ENCODE peak calls at places on chromosomes 13 and 19, in seven cellular contexts. One of them, this sample, is unnamed. For H3K36me3, the result is how much of the 10 kb centered on the place peaks cover.

GRCh38 chr19:17450264-17451075 is 2.0 kb upstream of the TMEM221 start:
- DNase-seq in endodermal cell: no peak
- DNase-seq in adrenal gland: no peak
- DNase-seq in ovary: no peak
- DNase-seq in fibroblast of lung: no peak
- DNase-seq in colonic mucosa: no peak
- DNase-seq in cardiac muscle cell: no peak
- DNase-seq in this sample: no peak

GRCh38 chr13:58085819-58086218 is 454.3 kb downstream of the PCDH17 start:
- DNase-seq in endodermal cell: no peak
- DNase-seq in adrenal gland: no peak
- DNase-seq in ovary: no peak
- DNase-seq in fibroblast of lung: peak
- DNase-seq in colonic mucosa: no peak
- DNase-seq in cardiac muscle cell: no peak
- DNase-seq in this sample: no peak

GRCh38 chr13:106597190-106597589 is 29.3 kb upstream of the ARGLU1 start:
- DNase-seq in endodermal cell: no peak
- DNase-seq in adrenal gland: no peak
- DNase-seq in ovary: no peak
- DNase-seq in fibroblast of lung: no peak
- DNase-seq in colonic mucosa: no peak
- DNase-seq in cardiac muscle cell: no peak
- DNase-seq in this sample: no peak

GRCh38 chr13:53250272-53250875 is 221.8 kb downstream of the OLFM4 start:
- DNase-seq in endodermal cell: no peak
- DNase-seq in adrenal gland: peak
- DNase-seq in ovary: no peak
- DNase-seq in fibroblast of lung: peak
- DNase-seq in colonic mucosa: peak
- DNase-seq in cardiac muscle cell: peak
- DNase-seq in this sample: peak

GRCh38 chr13:97535619-97536018 is 101.7 kb downstream of the RAP2A start:
- DNase-seq in endodermal cell: no peak
- DNase-seq in adrenal gland: no peak
- DNase-seq in ovary: no peak
- DNase-seq in fibroblast of lung: peak
- DNase-seq in colonic mucosa: no peak
- DNase-seq in cardiac muscle cell: no peak
- DNase-seq in this sample: no peak

GRCh38 chr13:113990321-113990837 is 16.5 kb upstream of the C13orf46 start:
- DNase-seq in endodermal cell: no peak
- DNase-seq in adrenal gland: no peak
- DNase-seq in ovary: no peak
- DNase-seq in fibroblast of lung: no peak
- DNase-seq in colonic mucosa: no peak
- DNase-seq in cardiac muscle cell: no peak
- DNase-seq in this sample: no peak

GRCh38 chr13:84831666-84832657 is 949.7 kb upstream of the SLITRK1 start:
- DNase-seq in endodermal cell: peak
- DNase-seq in adrenal gland: no peak
- DNase-seq in ovary: peak
- DNase-seq in fibroblast of lung: no peak
- DNase-seq in colonic mucosa: no peak
- DNase-seq in cardiac muscle cell: no peak
- DNase-seq in this sample: no peak

GRCh38 chr19:7763696-7764095 is 653 bp downstream of the CLEC4M start:
- DNase-seq in endodermal cell: no peak
- DNase-seq in adrenal gland: no peak
- DNase-seq in ovary: no peak
- DNase-seq in fibroblast of lung: no peak
- DNase-seq in colonic mucosa: no peak
- DNase-seq in cardiac muscle cell: no peak
- DNase-seq in this sample: no peak

GRCh38 chr19:15702590-15702930 is 25.3 kb upstream of the OR10H2 start:
- DNase-seq in endodermal cell: no peak
- DNase-seq in adrenal gland: peak
- DNase-seq in ovary: peak
- DNase-seq in fibroblast of lung: no peak
- DNase-seq in colonic mucosa: peak
- DNase-seq in cardiac muscle cell: no peak
- DNase-seq in this sample: no peak

GRCh38 chr13:32125221-32125621 is 93.6 kb downstream of the FRY start:
- DNase-seq in endodermal cell: no peak
- DNase-seq in adrenal gland: no peak
- DNase-seq in ovary: no peak
- DNase-seq in fibroblast of lung: peak
- DNase-seq in colonic mucosa: no peak
- DNase-seq in cardiac muscle cell: no peak
- DNase-seq in this sample: no peak

GRCh38 chr13:93963266-93964131 is 516.0 kb downstream of the DCT start:
- DNase-seq in endodermal cell: no peak
- DNase-seq in adrenal gland: no peak
- DNase-seq in ovary: no peak
- DNase-seq in fibroblast of lung: peak
- DNase-seq in colonic mucosa: no peak
- DNase-seq in cardiac muscle cell: no peak
- DNase-seq in this sample: no peak

GRCh38 chr19:281156-281853 is 9.9 kb downstream of the PLPP2 start:
- DNase-seq in endodermal cell: no peak
- DNase-seq in adrenal gland: no peak
- DNase-seq in ovary: no peak
- DNase-seq in fibroblast of lung: no peak
- DNase-seq in colonic mucosa: no peak
- DNase-seq in cardiac muscle cell: no peak
- DNase-seq in this sample: no peak

GRCh38 chr13:33193428-33193974 is 92.1 kb downstream of the STARD13 start:
- DNase-seq in endodermal cell: peak
- DNase-seq in adrenal gland: no peak
- DNase-seq in ovary: no peak
- DNase-seq in fibroblast of lung: peak
- DNase-seq in colonic mucosa: no peak
- DNase-seq in cardiac muscle cell: no peak
- DNase-seq in this sample: no peak

GRCh38 chr13:49926019-49926418 is 10.1 kb downstream of the SPRYD7 start:
- DNase-seq in endodermal cell: no peak
- DNase-seq in adrenal gland: no peak
- DNase-seq in ovary: no peak
- DNase-seq in fibroblast of lung: no peak
- DNase-seq in colonic mucosa: no peak
- DNase-seq in cardiac muscle cell: no peak
- DNase-seq in this sample: no peak

GRCh38 chr13:45412274-45413049 is 5.7 kb downstream of the SLC25A30 start:
- DNase-seq in endodermal cell: no peak
- DNase-seq in adrenal gland: no peak
- DNase-seq in ovary: no peak
- DNase-seq in fibroblast of lung: peak
- DNase-seq in colonic mucosa: no peak
- DNase-seq in cardiac muscle cell: no peak
- DNase-seq in this sample: no peak

GRCh38 chr13:50129065-50129922 is 114.0 kb downstream of the KCNRG start:
- DNase-seq in endodermal cell: no peak
- DNase-seq in adrenal gland: peak
- DNase-seq in ovary: no peak
- DNase-seq in fibroblast of lung: no peak
- DNase-seq in colonic mucosa: no peak
- DNase-seq in cardiac muscle cell: peak
- DNase-seq in this sample: no peak

GRCh38 chr13:52950436-52950960 is 78.1 kb upstream of the OLFM4 start:
- DNase-seq in endodermal cell: no peak
- DNase-seq in adrenal gland: no peak
- DNase-seq in ovary: no peak
- DNase-seq in fibroblast of lung: no peak
- DNase-seq in colonic mucosa: no peak
- DNase-seq in cardiac muscle cell: no peak
- DNase-seq in this sample: no peak

GRCh38 chr19:18464646-18465045 is 26.7 kb upstream of the ISYNA1 start:
- DNase-seq in endodermal cell: no peak
- DNase-seq in adrenal gland: peak
- DNase-seq in ovary: peak
- DNase-seq in fibroblast of lung: peak
- DNase-seq in colonic mucosa: peak
- DNase-seq in cardiac muscle cell: no peak
- DNase-seq in this sample: no peak

GRCh38 chr13:97726664-97727235 is 226.7 kb upstream of the IPO5 start:
- DNase-seq in endodermal cell: no peak
- DNase-seq in adrenal gland: no peak
- DNase-seq in ovary: no peak
- DNase-seq in fibroblast of lung: no peak
- DNase-seq in colonic mucosa: no peak
- DNase-seq in cardiac muscle cell: no peak
- DNase-seq in this sample: no peak

GRCh38 chr19:36750066-36750691 is 22.4 kb downstream of the ZNF850 start:
- DNase-seq in endodermal cell: no peak
- DNase-seq in adrenal gland: no peak
- DNase-seq in ovary: no peak
- DNase-seq in fibroblast of lung: no peak
- DNase-seq in colonic mucosa: no peak
- DNase-seq in cardiac muscle cell: no peak
- DNase-seq in this sample: no peak
- H3K36me3 ChIP-seq in endodermal cell: half or more
- H3K36me3 ChIP-seq in adrenal gland: under half
- H3K36me3 ChIP-seq in ovary: under half
- H3K36me3 ChIP-seq in fibroblast of lung: under half
- H3K36me3 ChIP-seq in colonic mucosa: under half
- H3K36me3 ChIP-seq in cardiac muscle cell: half or more
- H3K36me3 ChIP-seq in this sample: under half

DNA sequence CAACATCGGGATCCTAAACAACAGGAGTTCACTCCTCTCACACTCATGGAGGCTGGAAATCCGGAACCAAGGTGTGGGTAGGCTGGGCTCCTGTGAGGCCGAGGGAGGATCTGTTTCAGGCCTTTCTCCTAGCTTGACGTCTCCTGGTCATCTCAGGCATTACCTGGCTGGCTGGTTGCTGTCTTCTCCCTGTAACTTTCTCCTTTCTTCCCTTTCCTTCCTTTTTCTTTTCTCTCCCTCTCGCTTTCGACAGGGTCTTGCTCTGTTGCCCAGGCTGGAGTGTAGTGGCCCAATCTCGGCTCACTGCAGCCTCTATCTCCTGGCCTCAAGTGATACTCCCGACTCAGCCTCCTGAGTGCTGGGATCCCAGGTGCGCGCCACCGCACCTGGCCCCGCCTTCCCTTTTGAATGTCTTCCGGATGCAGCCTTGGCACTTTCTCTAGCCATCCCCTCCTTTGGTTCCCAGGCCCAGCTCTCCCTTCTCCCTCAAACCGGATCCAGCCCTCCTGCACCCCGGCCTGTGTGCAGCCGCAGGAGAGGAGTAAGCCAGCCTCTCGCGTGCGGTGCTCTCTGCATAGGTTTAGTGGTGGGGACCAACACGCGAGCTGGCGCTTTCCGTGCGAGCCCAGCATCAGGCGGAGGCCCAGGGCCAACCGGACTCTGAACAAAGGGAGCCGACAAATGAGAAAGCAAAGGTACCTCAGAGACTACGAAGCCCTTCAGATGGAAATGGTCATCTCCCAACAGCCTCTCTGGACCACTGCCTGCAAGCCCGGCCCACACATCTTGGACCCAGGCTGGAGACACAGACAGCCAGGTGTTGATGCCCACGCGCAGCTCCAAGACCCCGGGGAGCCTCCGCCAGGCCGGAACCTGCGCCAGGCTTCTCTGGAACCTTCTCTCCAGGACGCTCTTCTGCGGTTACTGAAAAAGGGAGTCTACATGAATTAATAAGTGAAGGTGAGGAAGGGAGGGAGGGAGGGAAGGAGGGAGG is 16.3 kb upstream of the LATS2 start:
- DNase-seq in endodermal cell: no peak
- DNase-seq in adrenal gland: no peak
- DNase-seq in ovary: no peak
- DNase-seq in fibroblast of lung: no peak
- DNase-seq in colonic mucosa: no peak
- DNase-seq in cardiac muscle cell: no peak
- DNase-seq in this sample: no peak
- H3K4me3 ChIP-seq in endodermal cell: no peak
- H3K4me3 ChIP-seq in adrenal gland: no peak
- H3K4me3 ChIP-seq in ovary: no peak
- H3K4me3 ChIP-seq in fibroblast of lung: no peak
- H3K4me3 ChIP-seq in colonic mucosa: no peak
- H3K4me3 ChIP-seq in cardiac muscle cell: no peak
- H3K4me3 ChIP-seq in this sample: no peak

DNA sequence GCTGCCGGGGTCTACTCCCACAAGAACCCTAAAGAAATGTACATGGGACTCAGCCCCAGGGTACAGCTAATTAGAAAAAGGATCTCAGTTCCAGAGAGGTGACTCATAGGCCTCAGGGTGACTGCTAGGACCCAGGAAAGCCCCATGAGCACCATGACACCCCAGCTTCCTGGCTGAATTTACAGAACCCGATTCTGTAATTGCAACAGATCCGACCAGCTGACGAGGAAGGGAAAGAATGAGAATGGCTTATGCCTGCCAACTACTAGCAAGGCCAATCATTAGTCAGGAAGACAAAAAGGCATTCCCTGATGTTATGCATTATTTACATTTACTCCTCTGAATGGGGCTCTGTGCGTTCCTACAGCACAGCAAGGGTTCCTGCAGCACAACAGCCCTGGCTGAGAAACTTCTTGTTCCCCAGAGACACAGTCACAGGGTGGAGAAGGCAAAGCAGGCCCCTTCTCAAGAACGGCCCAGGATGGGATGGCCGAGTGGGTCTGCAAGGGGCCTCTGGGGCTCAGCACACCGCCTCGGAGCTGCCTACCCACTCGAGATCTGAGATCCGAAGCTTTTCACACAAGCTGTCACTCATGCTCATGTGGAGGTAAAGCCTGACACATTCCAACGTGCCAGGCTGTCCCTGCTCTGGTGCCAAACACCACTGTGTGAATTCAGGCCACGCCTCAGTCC is 27.2 kb downstream of the PBX4 start:
- DNase-seq in endodermal cell: peak
- DNase-seq in adrenal gland: peak
- DNase-seq in ovary: no peak
- DNase-seq in fibroblast of lung: peak
- DNase-seq in colonic mucosa: no peak
- DNase-seq in cardiac muscle cell: no peak
- DNase-seq in this sample: peak
- H3K27ac ChIP-seq in endodermal cell: peak
- H3K27ac ChIP-seq in adrenal gland: no peak
- H3K27ac ChIP-seq in ovary: no peak
- H3K27ac ChIP-seq in fibroblast of lung: peak
- H3K27ac ChIP-seq in colonic mucosa: peak
- H3K27ac ChIP-seq in cardiac muscle cell: no peak
- H3K27ac ChIP-seq in this sample: peak

DNA sequence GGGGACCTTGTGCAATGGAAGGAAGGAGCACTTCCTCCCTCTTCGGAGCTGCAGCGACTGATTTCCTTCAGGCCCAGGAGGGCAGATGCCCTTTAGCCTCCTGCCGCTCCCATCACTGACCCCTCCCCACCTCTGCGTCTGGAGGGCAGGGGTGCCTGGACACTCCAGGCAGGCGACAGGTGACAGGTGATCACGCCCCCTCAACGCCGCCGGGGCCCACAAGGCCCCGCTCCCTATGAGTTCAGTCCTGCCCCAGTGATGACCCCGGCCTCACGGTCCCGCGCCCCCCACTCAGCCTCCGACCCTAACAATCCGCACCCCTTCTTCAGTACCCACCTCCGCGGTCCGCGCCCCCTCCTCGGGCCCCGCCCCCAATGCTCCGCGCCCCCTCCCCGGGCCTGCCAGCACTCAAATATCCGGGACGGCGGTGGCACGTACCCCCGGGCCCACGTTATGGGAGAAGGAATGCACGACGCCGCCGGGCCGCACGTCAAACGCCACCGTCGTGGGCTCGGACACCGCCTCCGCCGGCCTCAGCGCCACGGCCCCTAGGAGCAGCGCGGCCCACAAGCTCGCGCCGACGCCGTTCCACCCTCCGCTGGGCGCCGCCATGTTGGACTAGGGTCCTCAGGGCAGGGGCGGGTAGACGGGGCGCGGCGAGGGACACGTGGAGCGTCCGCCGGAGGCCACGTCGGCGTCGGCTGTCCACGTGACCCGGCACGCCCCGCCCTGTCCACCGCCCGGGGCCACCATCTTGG is at the start of gene MYDGF:
- DNase-seq in endodermal cell: peak
- DNase-seq in adrenal gland: peak
- DNase-seq in ovary: peak
- DNase-seq in fibroblast of lung: peak
- DNase-seq in colonic mucosa: peak
- DNase-seq in cardiac muscle cell: peak
- DNase-seq in this sample: peak
- H3K36me3 ChIP-seq in endodermal cell: under half
- H3K36me3 ChIP-seq in adrenal gland: under half
- H3K36me3 ChIP-seq in ovary: under half
- H3K36me3 ChIP-seq in fibroblast of lung: under half
- H3K36me3 ChIP-seq in colonic mucosa: under half
- H3K36me3 ChIP-seq in cardiac muscle cell: under half
- H3K36me3 ChIP-seq in this sample: under half

This sample was measured in CD4-positive, CD25-positive, alpha-beta regulatory T cell.